ENCODE peak calls at places on chromosomes 2 and 18, in four cellular contexts. I, W, Y and E are unnamed samples.

GRCh38 chr2:139454251-139454650 is 674.1 kb upstream of the NXPH2 start:
- DNase-seq in I (no peak), W (no peak), Y (no peak), E (no peak)

GRCh38 chr2:232444409-232445148 is 11.4 kb upstream of the ALPI start:
- DNase-seq in I (no peak), W (no peak), Y (peak), E (no peak)

GRCh38 chr2:73202156-73203054 is at the start of gene NOTO:
- DNase-seq in I (peak), W (no peak), Y (no peak), E (no peak)

GRCh38 chr2:28407976-28408690 is 15.5 kb downstream of the FOSL2 start:
- DNase-seq in I (no peak), W (no peak), Y (no peak), E (no peak)

GRCh38 chr2:101160454-101160853 is 9.3 kb upstream of the TBC1D8 start:
- DNase-seq in I (no peak), W (no peak), Y (peak), E (no peak)

GRCh38 chr18:75915941-75916640 is 488.6 kb upstream of the SMIM21 start:
- DNase-seq in I (no peak), W (peak), Y (no peak), E (peak)

GRCh38 chr2:216211614-216212013 is 102.5 kb downstream of the XRCC5 start:
- DNase-seq in I (no peak), W (no peak), Y (no peak), E (no peak)

GRCh38 chr2:20434588-20435294 is 12.1 kb upstream of the RHOB start:
- DNase-seq in I (no peak), W (no peak), Y (no peak), E (no peak)

GRCh38 chr2:75547345-75548035 is 13.2 kb downstream of the EVA1A start:
- DNase-seq in I (no peak), W (no peak), Y (peak), E (no peak)

GRCh38 chr18:67730884-67731283 is 214.4 kb upstream of the DSEL start:
- DNase-seq in I (no peak), W (no peak), Y (peak), E (no peak)

GRCh38 chr18:48874233-48874632 is 76.5 kb downstream of the SMAD7 start:
- DNase-seq in I (no peak), W (no peak), Y (no peak), E (no peak)

GRCh38 chr18:48876590-48876989 is 74.2 kb downstream of the SMAD7 start:
- DNase-seq in I (no peak), W (no peak), Y (no peak), E (no peak)

GRCh38 chr18:48874701-48875162 is 76.0 kb downstream of the SMAD7 start:
- DNase-seq in I (no peak), W (no peak), Y (no peak), E (no peak)

GRCh38 chr18:48875314-48875941 is 75.3 kb downstream of the SMAD7 start:
- DNase-seq in I (no peak), W (no peak), Y (no peak), E (no peak)

GRCh38 chr18:48875942-48876511 is 74.7 kb downstream of the SMAD7 start:
- DNase-seq in I (no peak), W (no peak), Y (no peak), E (no peak)
- TF ChIP-seq CTCF in I (no peak), W (no peak), Y (no peak), E (no peak)

GRCh38 chr2:99201959-99202678 is 21.1 kb downstream of the MRPL30 start:
- DNase-seq in I (no peak), W (no peak), Y (no peak), E (no peak)
- TF ChIP-seq CTCF in I (no peak), W (no peak), Y (peak), E (no peak)

GRCh38 chr2:199468561-199469513 is 11.1 kb upstream of the SATB2 start:
- DNase-seq in I (no peak), W (no peak), Y (no peak), E (no peak)
- TF ChIP-seq CTCF in I (no peak), W (no peak), Y (peak), E (no peak)

GRCh38 chr2:235669983-235670962 is 176.4 kb downstream of the AGAP1 start:
- DNase-seq in I (no peak), W (peak), Y (peak), E (no peak)
- TF ChIP-seq CTCF in I (no peak), W (no peak), Y (peak), E (peak)